ENCODE peak calls at places on chromosomes 16 and 17, in nine cellular contexts. One of them, this sample, is unnamed.

GRCh38 chr16:67641779-67642708 is 2.9 kb upstream of the CARMIL2 start:
- DNase-seq in left ventricle myocardium inferior: peak; percentile 80
- DNase-seq in SJSA1: no peak
- DNase-seq in coronary artery: peak; percentile 86
- DNase-seq in dorsolateral prefrontal cortex: peak; percentile 77
- DNase-seq in thoracic aorta: no peak
- DNase-seq in A549: no peak
- DNase-seq in upper lobe of right lung: peak; percentile 81
- DNase-seq in GM23248: peak; percentile 67
- DNase-seq in this sample: no peak

GRCh38 chr17:4420692-4421131 is 13.0 kb upstream of the SPNS3 start:
- DNase-seq in left ventricle myocardium inferior: no peak
- DNase-seq in SJSA1: peak; percentile 50
- DNase-seq in coronary artery: no peak
- DNase-seq in dorsolateral prefrontal cortex: peak; percentile 65
- DNase-seq in thoracic aorta: peak; percentile 6
- DNase-seq in A549: peak; percentile 85
- DNase-seq in upper lobe of right lung: no peak
- DNase-seq in GM23248: peak; percentile 78
- DNase-seq in this sample: peak; percentile 36

GRCh38 chr17:7716901-7717755 is at the start of gene DNAH2:
- DNase-seq in left ventricle myocardium inferior: peak; percentile 69
- DNase-seq in SJSA1: peak; percentile 84
- DNase-seq in coronary artery: peak; percentile 82
- DNase-seq in dorsolateral prefrontal cortex: peak; percentile 80
- DNase-seq in thoracic aorta: peak; percentile 16
- DNase-seq in A549: peak; percentile 93
- DNase-seq in upper lobe of right lung: peak; percentile 87
- DNase-seq in GM23248: peak; percentile 91
- DNase-seq in this sample: no peak

GRCh38 chr16:56226187-56226586 is 34.9 kb downstream of the GNAO1 start:
- DNase-seq in left ventricle myocardium inferior: no peak
- DNase-seq in SJSA1: no peak
- DNase-seq in coronary artery: no peak
- DNase-seq in dorsolateral prefrontal cortex: no peak
- DNase-seq in thoracic aorta: no peak
- DNase-seq in A549: no peak
- DNase-seq in upper lobe of right lung: no peak
- DNase-seq in GM23248: no peak
- DNase-seq in this sample: no peak

GRCh38 chr16:85027968-85028637 is 508 bp downstream of the KIAA0513 start:
- DNase-seq in left ventricle myocardium inferior: no peak
- DNase-seq in SJSA1: no peak
- DNase-seq in coronary artery: no peak
- DNase-seq in dorsolateral prefrontal cortex: no peak
- DNase-seq in thoracic aorta: no peak
- DNase-seq in A549: no peak
- DNase-seq in upper lobe of right lung: peak; percentile 79
- DNase-seq in GM23248: peak; percentile 39
- DNase-seq in this sample: no peak

GRCh38 chr17:48908047-48908843 is at the start of gene UBE2Z:
- DNase-seq in left ventricle myocardium inferior: peak; percentile 95
- DNase-seq in SJSA1: peak; percentile 97
- DNase-seq in coronary artery: peak; percentile 97
- DNase-seq in dorsolateral prefrontal cortex: peak; percentile 93
- DNase-seq in thoracic aorta: peak; percentile 74
- DNase-seq in A549: peak; percentile 99
- DNase-seq in upper lobe of right lung: peak; percentile 97
- DNase-seq in GM23248: peak; percentile 95
- DNase-seq in this sample: peak; percentile 85

GRCh38 chr16:86387461-86388440 is 122.6 kb upstream of the FOXF1 start:
- DNase-seq in left ventricle myocardium inferior: no peak
- DNase-seq in SJSA1: peak; percentile 99
- DNase-seq in coronary artery: no peak
- DNase-seq in dorsolateral prefrontal cortex: no peak
- DNase-seq in thoracic aorta: no peak
- DNase-seq in A549: peak; percentile 41
- DNase-seq in upper lobe of right lung: no peak
- DNase-seq in GM23248: peak; percentile 99
- DNase-seq in this sample: no peak

GRCh38 chr16:73053379-73054130 is 5.6 kb upstream of the ZFHX3 start:
- DNase-seq in left ventricle myocardium inferior: no peak
- DNase-seq in SJSA1: peak; percentile 89
- DNase-seq in coronary artery: no peak
- DNase-seq in dorsolateral prefrontal cortex: no peak
- DNase-seq in thoracic aorta: no peak
- DNase-seq in A549: peak; percentile 94
- DNase-seq in upper lobe of right lung: no peak
- DNase-seq in GM23248: no peak
- DNase-seq in this sample: no peak

GRCh38 chr17:1736348-1737281 is 6.1 kb upstream of the SERPINF2 start:
- DNase-seq in left ventricle myocardium inferior: peak; percentile 71
- DNase-seq in SJSA1: peak; percentile 52
- DNase-seq in coronary artery: no peak
- DNase-seq in dorsolateral prefrontal cortex: peak; percentile 67
- DNase-seq in thoracic aorta: no peak
- DNase-seq in A549: peak; percentile 66
- DNase-seq in upper lobe of right lung: peak; percentile 88
- DNase-seq in GM23248: peak; percentile 81
- DNase-seq in this sample: no peak

GRCh38 chr16:49327466-49327865 is 45.8 kb upstream of the CBLN1 start:
- DNase-seq in left ventricle myocardium inferior: no peak
- DNase-seq in SJSA1: no peak
- DNase-seq in coronary artery: no peak
- DNase-seq in dorsolateral prefrontal cortex: no peak
- DNase-seq in thoracic aorta: no peak
- DNase-seq in A549: no peak
- DNase-seq in upper lobe of right lung: no peak
- DNase-seq in GM23248: no peak
- DNase-seq in this sample: no peak

GRCh38 chr17:65047939-65048338 is 8.6 kb downstream of the GNA13 start:
- DNase-seq in left ventricle myocardium inferior: no peak
- DNase-seq in SJSA1: no peak
- DNase-seq in coronary artery: no peak
- DNase-seq in dorsolateral prefrontal cortex: no peak
- DNase-seq in thoracic aorta: no peak
- DNase-seq in A549: no peak
- DNase-seq in upper lobe of right lung: no peak
- DNase-seq in GM23248: no peak
- DNase-seq in this sample: no peak

GRCh38 chr16:760498-761343 is at the start of gene MSLN:
- DNase-seq in left ventricle myocardium inferior: no peak
- DNase-seq in SJSA1: no peak
- DNase-seq in coronary artery: no peak
- DNase-seq in dorsolateral prefrontal cortex: no peak
- DNase-seq in thoracic aorta: no peak
- DNase-seq in A549: peak; percentile 71
- DNase-seq in upper lobe of right lung: peak; percentile 73
- DNase-seq in GM23248: no peak
- DNase-seq in this sample: no peak

GRCh38 chr16:24075929-24076716 is 180.0 kb upstream of the CACNG3 start:
- DNase-seq in left ventricle myocardium inferior: no peak
- DNase-seq in SJSA1: no peak
- DNase-seq in coronary artery: no peak
- DNase-seq in dorsolateral prefrontal cortex: no peak
- DNase-seq in thoracic aorta: no peak
- DNase-seq in A549: no peak
- DNase-seq in upper lobe of right lung: no peak
- DNase-seq in GM23248: peak; percentile 2
- DNase-seq in this sample: no peak

DNA sequence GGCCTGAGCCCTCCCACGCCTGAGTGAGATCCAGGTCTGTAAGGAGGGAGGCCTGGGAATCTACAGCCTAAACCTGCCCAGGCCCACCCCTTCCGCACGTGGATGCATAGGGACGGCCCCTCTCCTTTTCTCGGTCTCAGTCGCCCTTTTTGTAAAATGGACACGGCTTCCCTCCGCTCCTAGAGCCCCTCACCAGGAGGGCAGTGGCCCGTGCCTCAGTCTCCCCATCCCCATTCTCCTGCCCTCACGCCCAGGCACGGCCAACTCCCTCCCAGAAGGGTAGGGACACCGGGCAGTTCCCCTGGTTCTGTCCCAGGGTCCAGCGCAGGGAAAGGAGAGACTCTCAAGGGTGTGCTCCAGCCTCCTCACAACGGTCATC is 48.1 kb downstream of the WNT3 start:
- DNase-seq in left ventricle myocardium inferior: no peak
- DNase-seq in SJSA1: no peak
- DNase-seq in coronary artery: no peak
- DNase-seq in dorsolateral prefrontal cortex: peak; percentile 6
- DNase-seq in thoracic aorta: no peak
- DNase-seq in A549: no peak
- DNase-seq in upper lobe of right lung: no peak
- DNase-seq in GM23248: no peak
- DNase-seq in this sample: no peak
- H3K27ac ChIP-seq in left ventricle myocardium inferior: no peak overlapping the region
- H3K27ac ChIP-seq in SJSA1: no peak overlapping the region
- H3K27ac ChIP-seq in coronary artery: no peak overlapping the region
- H3K27ac ChIP-seq in dorsolateral prefrontal cortex: no peak overlapping the region
- H3K27ac ChIP-seq in thoracic aorta: no peak overlapping the region
- H3K27ac ChIP-seq in A549: peak overlapping the region; percentile 86
- H3K27ac ChIP-seq in upper lobe of right lung: no peak overlapping the region
- H3K27ac ChIP-seq in GM23248: peak overlapping the region; percentile 33
- H3K27ac ChIP-seq in this sample: no peak overlapping the region

DNA sequence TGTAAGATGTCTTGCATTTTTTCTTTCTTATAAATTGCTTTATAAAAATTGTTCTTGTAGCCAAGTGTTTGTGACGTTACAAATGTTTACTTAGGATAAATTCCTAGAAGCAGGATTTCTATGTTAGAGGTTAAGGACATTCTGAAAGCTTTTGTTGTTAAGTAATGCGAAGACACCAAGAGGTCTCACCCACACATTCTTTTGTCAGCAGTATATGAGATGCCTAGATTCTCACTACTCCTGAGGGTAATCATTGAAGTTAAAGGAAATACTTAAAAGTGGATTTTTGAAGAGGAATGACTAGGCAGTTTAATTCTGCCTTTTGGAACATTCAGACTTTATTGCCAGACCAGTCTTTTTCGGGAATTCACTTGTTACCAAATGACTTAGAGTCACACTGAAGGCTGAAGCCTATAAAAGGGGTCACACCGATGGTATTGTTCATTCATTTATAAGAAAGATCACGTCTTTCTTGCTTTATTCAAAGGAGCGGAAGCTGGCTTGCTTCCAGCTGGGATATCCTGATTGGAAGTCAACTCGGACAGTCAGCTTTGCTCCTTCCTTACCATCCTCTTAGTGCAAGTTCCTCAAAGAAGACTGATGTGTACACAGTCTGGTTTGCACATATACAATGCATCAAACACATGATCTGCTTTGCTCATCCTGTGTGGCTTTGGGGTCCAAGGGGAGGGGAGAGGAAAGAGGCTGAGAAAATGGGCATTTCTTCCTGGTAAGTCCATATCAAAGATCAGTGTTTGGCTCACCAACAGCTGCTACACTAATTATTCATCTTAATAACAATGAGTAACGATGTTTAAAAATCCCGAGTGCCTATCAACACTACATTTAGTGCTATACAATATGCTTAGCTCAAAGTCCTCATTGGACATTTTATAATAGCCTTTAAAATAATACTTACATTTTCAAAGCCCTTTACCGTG is 160.0 kb downstream of the MAP2K6 start:
- DNase-seq in left ventricle myocardium inferior: no peak
- DNase-seq in SJSA1: no peak
- DNase-seq in coronary artery: no peak
- DNase-seq in dorsolateral prefrontal cortex: no peak
- DNase-seq in thoracic aorta: no peak
- DNase-seq in A549: peak; percentile 67
- DNase-seq in upper lobe of right lung: no peak
- DNase-seq in GM23248: peak; percentile 21
- DNase-seq in this sample: no peak
- H3K27ac ChIP-seq in left ventricle myocardium inferior: peak overlapping the region; percentile 61
- H3K27ac ChIP-seq in SJSA1: peak overlapping the region; percentile 57
- H3K27ac ChIP-seq in coronary artery: peak overlapping the region; percentile 71
- H3K27ac ChIP-seq in dorsolateral prefrontal cortex: no peak overlapping the region
- H3K27ac ChIP-seq in thoracic aorta: no peak overlapping the region
- H3K27ac ChIP-seq in A549: peak overlapping the region; percentile 65
- H3K27ac ChIP-seq in upper lobe of right lung: no peak overlapping the region
- H3K27ac ChIP-seq in GM23248: no peak overlapping the region
- H3K27ac ChIP-seq in this sample: no peak overlapping the region

DNA sequence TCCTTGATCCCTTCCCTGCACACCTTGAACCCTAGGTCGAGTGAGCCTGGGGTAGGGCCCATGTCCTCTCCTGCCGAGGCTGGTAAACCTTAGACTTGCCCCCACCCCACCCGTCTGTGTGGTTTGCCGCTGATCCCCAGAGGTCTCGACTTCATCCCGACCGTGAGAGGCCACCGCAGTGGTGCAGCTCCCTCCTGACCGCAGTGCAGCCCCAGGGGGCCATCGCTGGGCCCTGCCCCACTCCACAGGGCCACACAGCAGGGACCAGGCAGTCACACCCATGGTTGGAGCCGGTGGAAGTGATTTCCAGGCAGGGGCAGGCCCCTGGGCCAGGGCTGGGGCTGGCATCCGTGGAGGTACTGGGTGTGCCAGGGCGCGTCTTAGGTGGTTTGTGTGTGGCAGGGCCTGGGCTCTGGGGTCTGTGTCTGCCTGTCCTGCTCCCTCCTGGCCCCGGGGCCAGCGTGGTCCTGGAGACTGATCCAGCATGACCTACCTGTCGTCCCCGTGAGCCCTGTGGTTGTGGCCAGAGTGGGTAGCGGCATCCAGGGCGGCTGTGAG is 46.7 kb downstream of the BAIAP2 start:
- DNase-seq in left ventricle myocardium inferior: no peak
- DNase-seq in SJSA1: no peak
- DNase-seq in coronary artery: no peak
- DNase-seq in dorsolateral prefrontal cortex: no peak
- DNase-seq in thoracic aorta: no peak
- DNase-seq in A549: no peak
- DNase-seq in upper lobe of right lung: no peak
- DNase-seq in GM23248: no peak
- DNase-seq in this sample: no peak
- H3K27ac ChIP-seq in left ventricle myocardium inferior: peak overlapping the region; percentile 90
- H3K27ac ChIP-seq in SJSA1: no peak overlapping the region
- H3K27ac ChIP-seq in coronary artery: no peak overlapping the region
- H3K27ac ChIP-seq in dorsolateral prefrontal cortex: peak overlapping the region; percentile 67
- H3K27ac ChIP-seq in thoracic aorta: no peak overlapping the region
- H3K27ac ChIP-seq in A549: no peak overlapping the region
- H3K27ac ChIP-seq in upper lobe of right lung: peak overlapping the region; percentile 79
- H3K27ac ChIP-seq in GM23248: no peak overlapping the region
- H3K27ac ChIP-seq in this sample: no peak overlapping the region

GRCh38 chr17:17151055-17151454 is 55.1 kb downstream of the PLD6 start:
- DNase-seq in left ventricle myocardium inferior: no peak
- DNase-seq in SJSA1: peak; percentile 78
- DNase-seq in coronary artery: no peak
- DNase-seq in dorsolateral prefrontal cortex: no peak
- DNase-seq in thoracic aorta: no peak
- DNase-seq in A549: peak; percentile 52
- DNase-seq in upper lobe of right lung: no peak
- DNase-seq in GM23248: peak; percentile 93
- DNase-seq in this sample: no peak
- H3K27ac ChIP-seq in left ventricle myocardium inferior: peak overlapping the region; percentile 86
- H3K27ac ChIP-seq in SJSA1: peak overlapping the region; percentile 92
- H3K27ac ChIP-seq in coronary artery: peak overlapping the region; percentile 84
- H3K27ac ChIP-seq in dorsolateral prefrontal cortex: peak overlapping the region; percentile 26
- H3K27ac ChIP-seq in thoracic aorta: peak overlapping the region; percentile 69
- H3K27ac ChIP-seq in A549: peak overlapping the region; percentile 72
- H3K27ac ChIP-seq in upper lobe of right lung: peak overlapping the region; percentile 0
- H3K27ac ChIP-seq in GM23248: peak overlapping the region; percentile 92
- H3K27ac ChIP-seq in this sample: no peak overlapping the region

GRCh38 chr17:31269597-31269996 is 27.4 kb downstream of the OMG start:
- DNase-seq in left ventricle myocardium inferior: no peak
- DNase-seq in SJSA1: peak; percentile 91
- DNase-seq in coronary artery: peak; percentile 74
- DNase-seq in dorsolateral prefrontal cortex: no peak
- DNase-seq in thoracic aorta: no peak
- DNase-seq in A549: peak; percentile 53
- DNase-seq in upper lobe of right lung: no peak
- DNase-seq in GM23248: peak; percentile 93
- DNase-seq in this sample: no peak
- H3K27ac ChIP-seq in left ventricle myocardium inferior: peak overlapping the region; percentile 50
- H3K27ac ChIP-seq in SJSA1: peak overlapping the region; percentile 80
- H3K27ac ChIP-seq in coronary artery: peak overlapping the region; percentile 69
- H3K27ac ChIP-seq in dorsolateral prefrontal cortex: peak overlapping the region; percentile 53
- H3K27ac ChIP-seq in thoracic aorta: no peak overlapping the region
- H3K27ac ChIP-seq in A549: peak overlapping the region; percentile 58
- H3K27ac ChIP-seq in upper lobe of right lung: no peak overlapping the region
- H3K27ac ChIP-seq in GM23248: peak overlapping the region; percentile 61
- H3K27ac ChIP-seq in this sample: no peak overlapping the region

This sample was measured in CD4-positive, alpha-beta T cell.